ENCODE peak calls at places on chromosomes 16 and 17, in five cellular contexts. M is epithelial cell of proximal tubule, T is sigmoid colon, I is astrocyte of the cerebellum, H is BJ. O is an unnamed sample.
A peak's percentile ranks its signal among the peaks of the same experiment; 100 is the strongest.

GRCh38 chr17:2700491-2701141 is 10.9 kb downstream of the CLUH start:
- DNase-seq in H (no peak), T (peak; percentile 64), M (no peak), I (no peak), O (no peak)

GRCh38 chr17:8337802-8338744 is 1.6 kb upstream of the ODF4 start:
- DNase-seq in I (no peak), T (no peak), M (no peak), H (no peak), O (no peak)

GRCh38 chr17:27414271-27414670 is 42.0 kb upstream of the KSR1 start:
- DNase-seq in H (no peak), I (no peak), T (no peak), M (no peak), O (no peak)

GRCh38 chr17:57337390-57337789 is 81.1 kb downstream of the MSI2 start:
- DNase-seq in I (no peak), T (no peak), M (no peak), H (no peak), O (no peak)

GRCh38 chr17:15101175-15101574 is 164.0 kb downstream of the PMP22 start:
- DNase-seq in M (no peak), I (no peak), T (no peak), H (no peak), O (no peak)

GRCh38 chr16:49651226-49651625 is 204.7 kb downstream of the ZNF423 start:
- DNase-seq in I (no peak), H (no peak), M (no peak), T (no peak), O (no peak)

GRCh38 chr16:49478107-49478506 is 104.5 kb downstream of the C16orf78 start:
- DNase-seq in T (peak; percentile 34), M (no peak), H (no peak), I (no peak), O (no peak)

GRCh38 chr16:72371307-72372081 is 199.5 kb upstream of the PMFBP1 start:
- DNase-seq in M (peak; percentile 94), H (peak; percentile 32), T (no peak), I (peak; percentile 23), O (peak; percentile 53)

GRCh38 chr17:41429667-41430066 is 5.3 kb upstream of the KRT37 start:
- DNase-seq in T (no peak), I (no peak), M (no peak), H (no peak), O (no peak)

GRCh38 chr16:67539691-67540635 is 11.3 kb downstream of the RIPOR1 start:
- DNase-seq in H (no peak), I (no peak), M (no peak), T (no peak), O (no peak)

GRCh38 chr16:1341495-1342388 is 8.3 kb downstream of the BAIAP3 start:
- DNase-seq in T (no peak), H (no peak), M (no peak), I (no peak), O (no peak)

GRCh38 chr16:1342526-1343427 is 8.9 kb downstream of the TSR3 start:
- DNase-seq in T (peak; percentile 91), I (peak; percentile 13), M (peak; percentile 78), H (peak; percentile 31), O (peak; percentile 82)

GRCh38 chr16:1344499-1344898 is 7.2 kb downstream of the TSR3 start:
- DNase-seq in T (no peak), I (no peak), H (no peak), M (no peak), O (no peak)

GRCh38 chr16:1345087-1345486 is 6.6 kb downstream of the TSR3 start:
- DNase-seq in T (no peak), H (no peak), M (no peak), I (no peak), O (no peak)

DNA sequence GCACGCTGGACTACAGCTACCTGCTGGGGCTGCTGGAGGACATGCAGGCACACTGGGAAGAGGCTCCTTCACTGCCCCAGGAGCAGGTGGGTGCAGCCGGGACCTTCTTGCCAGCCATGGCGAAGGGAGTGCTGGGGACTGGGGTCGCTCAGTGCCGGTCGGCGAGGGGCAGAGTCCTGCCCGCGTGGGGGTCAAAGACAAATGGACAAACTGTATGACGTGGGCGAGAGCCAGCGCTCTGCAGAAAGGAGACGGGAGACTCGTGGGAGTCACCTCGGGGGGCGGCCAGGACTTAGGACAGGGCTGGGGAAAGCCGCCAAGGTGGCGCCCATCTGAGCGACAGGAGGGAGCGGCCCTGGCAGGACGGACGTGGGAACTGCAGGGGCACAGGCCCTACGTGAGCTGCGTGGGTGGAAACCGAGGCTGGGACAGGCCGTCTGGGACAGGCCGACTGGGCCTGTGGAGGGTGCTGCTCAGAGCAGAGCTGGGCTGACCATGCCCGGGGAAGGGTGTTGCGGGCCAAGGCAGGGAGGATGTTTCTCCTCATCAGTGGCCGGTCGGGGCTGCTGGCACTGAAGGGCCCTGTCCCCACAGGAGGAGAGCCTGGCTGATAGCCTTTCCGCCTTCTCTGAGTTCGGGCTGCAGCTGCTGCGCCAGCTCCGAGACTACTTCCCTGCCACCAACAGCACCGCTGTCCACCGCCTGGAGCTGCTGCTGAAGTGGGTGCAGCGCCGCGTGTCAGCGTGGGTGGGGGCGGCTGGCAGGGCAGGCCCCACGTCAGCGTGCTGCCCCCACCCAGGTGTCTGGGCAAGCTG is 8.0 kb downstream of the TSR3 start:
- DNase-seq in T (no peak), I (no peak), H (no peak), M (no peak), O (no peak)
- H3K4me3 ChIP-seq in T (no peak overlapping the region), I (no peak overlapping the region), H (no peak overlapping the region), M (peak overlapping the region; percentile 61), O (no peak overlapping the region)

GRCh38 chr17:7001562-7001961 is 5.7 kb downstream of the ALOX12 start:
- DNase-seq in T (peak; percentile 35), I (no peak), H (no peak), M (no peak), O (peak; percentile 31)
- TF ChIP-seq CTCF in T (no peak), I (peak; percentile 75), H (peak; percentile 64), M (peak; percentile 70), O (peak; percentile 72)

GRCh38 chr17:39661744-39662541 is 3.2 kb upstream of the TCAP start:
- DNase-seq in M (no peak), T (no peak), H (no peak), I (no peak), O (no peak)

GRCh38 chr17:39660011-39660360 is 5.2 kb upstream of the TCAP start:
- DNase-seq in M (no peak), H (no peak), T (no peak), I (no peak), O (no peak)

GRCh38 chr17:39659286-39660010 is 5.7 kb upstream of the TCAP start:
- DNase-seq in I (no peak), H (no peak), M (no peak), T (no peak), O (no peak)

GRCh38 chr17:39661044-39661406 is 4.1 kb upstream of the TCAP start:
- DNase-seq in I (no peak), H (no peak), M (no peak), T (no peak), O (no peak)

GRCh38 chr17:39660397-39661043 is 4.6 kb upstream of the TCAP start:
- DNase-seq in M (no peak), I (no peak), H (no peak), T (no peak), O (no peak)
- H3K4me3 ChIP-seq in M (no peak overlapping the region), I (no peak overlapping the region), H (no peak overlapping the region), T (no peak overlapping the region), O (no peak overlapping the region)

GRCh38 chr17:1516403-1517161 is at the start of gene INPP5K:
- DNase-seq in M (peak; percentile 72), H (peak; percentile 86), I (peak; percentile 94), T (peak; percentile 99), O (peak; percentile 98)
- TF ChIP-seq CTCF in M (no peak), H (no peak), I (no peak), T (no peak), O (no peak)

DNA sequence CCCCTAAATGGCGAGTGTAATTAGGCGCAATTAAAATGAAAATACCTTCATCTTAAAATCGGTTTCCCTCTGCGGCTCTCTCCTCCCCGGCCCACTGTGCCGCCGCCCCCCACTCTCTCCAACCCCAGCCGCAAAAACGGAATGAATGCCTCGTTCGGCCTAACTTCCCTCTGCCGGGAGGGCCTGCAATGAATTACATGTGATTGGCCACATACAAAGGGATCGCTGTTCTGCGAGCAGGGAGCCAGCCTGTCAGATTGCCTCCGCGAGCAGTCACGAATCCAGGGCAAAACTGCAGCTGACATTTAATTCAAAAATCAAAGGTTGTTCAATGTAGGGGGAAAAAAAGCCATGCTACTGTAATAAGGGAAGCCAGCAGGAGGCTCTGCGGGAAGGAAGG is 85.0 kb downstream of the TBC1D16 start:
- DNase-seq in H (no peak), T (peak; percentile 67), I (no peak), M (no peak), O (peak; percentile 37)
- H3K4me3 ChIP-seq in H (no peak overlapping the region), T (no peak overlapping the region), I (no peak overlapping the region), M (no peak overlapping the region), O (no peak overlapping the region)

GRCh38 chr16:84967828-84968227 is 43.5 kb downstream of the ZDHHC7 start:
- DNase-seq in M (no peak), I (no peak), T (no peak), H (no peak), O (no peak)

GRCh38 chr16:84973226-84973625 is 38.1 kb downstream of the ZDHHC7 start:
- DNase-seq in T (no peak), I (no peak), H (no peak), M (no peak), O (no peak)

GRCh38 chr16:84973776-84974523 is 37.4 kb downstream of the ZDHHC7 start:
- DNase-seq in I (no peak), M (no peak), T (no peak), H (no peak), O (no peak)

GRCh38 chr16:84975066-84975465 is 36.3 kb downstream of the ZDHHC7 start:
- DNase-seq in M (no peak), H (no peak), I (no peak), T (no peak), O (no peak)

GRCh38 chr16:84970447-84971127 is 40.7 kb downstream of the ZDHHC7 start:
- DNase-seq in I (peak; percentile 41), T (peak; percentile 92), H (no peak), M (no peak), O (peak; percentile 75)
- TF ChIP-seq CTCF in I (peak; percentile 88), T (peak; percentile 99), H (peak; percentile 87), M (peak; percentile 90), O (peak; percentile 84)

O was measured in astrocyte of the spinal cord.